ENCODE peak calls at places on chromosomes 5 and 9, in ten cellular contexts. One of them, this sample, is unnamed.

GRCh38 chr9:27865031-27865438 is 291.8 kb upstream of the C9orf72 start:
- DNase-seq in NCI-H1436 treated with DMSO at 0.1 percent for 48 hours: peak
- DNase-seq in brain microvascular endothelial cell: peak
- DNase-seq in OCI-LY7: no peak
- DNase-seq in AG10803: peak
- DNase-seq in activated CD4-positive, alpha-beta memory T cell treated with anti-CD3 and anti-CD28 coated beads, Interleukin-2, amount 10 ng/mL, durations not matched to agents 7 days and 5 days: no peak
- DNase-seq in anterior cingulate cortex: no peak
- DNase-seq in SIG-M5: no peak
- DNase-seq in RPMI7951: no peak
- DNase-seq in stimulated activated CD4-positive, alpha-beta T cell treated with anti-CD3 and anti-CD28 coated beads, TNF-alpha, amount 100 ng/mL, for 24 hours: no peak
- DNase-seq in this sample: no peak

GRCh38 chr9:136111910-136112309 is 6.8 kb downstream of the TMEM250 start:
- DNase-seq in OCI-LY7: no peak
- DNase-seq in SIG-M5: no peak
- DNase-seq in brain microvascular endothelial cell: no peak
- DNase-seq in anterior cingulate cortex: no peak
- DNase-seq in NCI-H1436 treated with DMSO at 0.1 percent for 48 hours: no peak
- DNase-seq in activated CD4-positive, alpha-beta memory T cell treated with anti-CD3 and anti-CD28 coated beads, Interleukin-2, amount 10 ng/mL, durations not matched to agents 7 days and 5 days: no peak
- DNase-seq in stimulated activated CD4-positive, alpha-beta T cell treated with anti-CD3 and anti-CD28 coated beads, TNF-alpha, amount 100 ng/mL, for 24 hours: no peak
- DNase-seq in AG10803: no peak
- DNase-seq in RPMI7951: no peak
- DNase-seq in this sample: no peak

GRCh38 chr5:10018670-10019069 is 231.0 kb downstream of the ATPSCKMT start:
- DNase-seq in OCI-LY7: no peak
- DNase-seq in SIG-M5: no peak
- DNase-seq in NCI-H1436 treated with DMSO at 0.1 percent for 48 hours: no peak
- DNase-seq in stimulated activated CD4-positive, alpha-beta T cell treated with anti-CD3 and anti-CD28 coated beads, TNF-alpha, amount 100 ng/mL, for 24 hours: no peak
- DNase-seq in AG10803: peak
- DNase-seq in brain microvascular endothelial cell: peak
- DNase-seq in anterior cingulate cortex: no peak
- DNase-seq in activated CD4-positive, alpha-beta memory T cell treated with anti-CD3 and anti-CD28 coated beads, Interleukin-2, amount 10 ng/mL, durations not matched to agents 7 days and 5 days: no peak
- DNase-seq in RPMI7951: peak
- DNase-seq in this sample: no peak

GRCh38 chr5:126363658-126364057 is 59.6 kb upstream of the GRAMD2B start:
- DNase-seq in RPMI7951: peak
- DNase-seq in brain microvascular endothelial cell: no peak
- DNase-seq in OCI-LY7: no peak
- DNase-seq in anterior cingulate cortex: no peak
- DNase-seq in AG10803: peak
- DNase-seq in stimulated activated CD4-positive, alpha-beta T cell treated with anti-CD3 and anti-CD28 coated beads, TNF-alpha, amount 100 ng/mL, for 24 hours: no peak
- DNase-seq in NCI-H1436 treated with DMSO at 0.1 percent for 48 hours: no peak
- DNase-seq in SIG-M5: peak
- DNase-seq in activated CD4-positive, alpha-beta memory T cell treated with anti-CD3 and anti-CD28 coated beads, Interleukin-2, amount 10 ng/mL, durations not matched to agents 7 days and 5 days: no peak
- DNase-seq in this sample: no peak

GRCh38 chr9:136286987-136287379 is 16.9 kb downstream of the CCDC187 start:
- DNase-seq in brain microvascular endothelial cell: no peak
- DNase-seq in SIG-M5: no peak
- DNase-seq in stimulated activated CD4-positive, alpha-beta T cell treated with anti-CD3 and anti-CD28 coated beads, TNF-alpha, amount 100 ng/mL, for 24 hours: no peak
- DNase-seq in AG10803: no peak
- DNase-seq in NCI-H1436 treated with DMSO at 0.1 percent for 48 hours: no peak
- DNase-seq in activated CD4-positive, alpha-beta memory T cell treated with anti-CD3 and anti-CD28 coated beads, Interleukin-2, amount 10 ng/mL, durations not matched to agents 7 days and 5 days: no peak
- DNase-seq in RPMI7951: no peak
- DNase-seq in OCI-LY7: no peak
- DNase-seq in anterior cingulate cortex: no peak
- DNase-seq in this sample: no peak

GRCh38 chr5:73997936-73998335 is 371.9 kb downstream of the ARHGEF28 start:
- DNase-seq in NCI-H1436 treated with DMSO at 0.1 percent for 48 hours: no peak
- DNase-seq in OCI-LY7: no peak
- DNase-seq in RPMI7951: no peak
- DNase-seq in AG10803: peak
- DNase-seq in SIG-M5: no peak
- DNase-seq in activated CD4-positive, alpha-beta memory T cell treated with anti-CD3 and anti-CD28 coated beads, Interleukin-2, amount 10 ng/mL, durations not matched to agents 7 days and 5 days: no peak
- DNase-seq in brain microvascular endothelial cell: peak
- DNase-seq in anterior cingulate cortex: no peak
- DNase-seq in stimulated activated CD4-positive, alpha-beta T cell treated with anti-CD3 and anti-CD28 coated beads, TNF-alpha, amount 100 ng/mL, for 24 hours: no peak
- DNase-seq in this sample: no peak

GRCh38 chr5:66178799-66179198 is 34.7 kb downstream of the SREK1 start:
- DNase-seq in AG10803: no peak
- DNase-seq in anterior cingulate cortex: no peak
- DNase-seq in NCI-H1436 treated with DMSO at 0.1 percent for 48 hours: no peak
- DNase-seq in activated CD4-positive, alpha-beta memory T cell treated with anti-CD3 and anti-CD28 coated beads, Interleukin-2, amount 10 ng/mL, durations not matched to agents 7 days and 5 days: no peak
- DNase-seq in RPMI7951: no peak
- DNase-seq in OCI-LY7: no peak
- DNase-seq in stimulated activated CD4-positive, alpha-beta T cell treated with anti-CD3 and anti-CD28 coated beads, TNF-alpha, amount 100 ng/mL, for 24 hours: no peak
- DNase-seq in SIG-M5: no peak
- DNase-seq in brain microvascular endothelial cell: no peak
- DNase-seq in this sample: no peak

GRCh38 chr5:160230686-160231527 is 1.6 kb downstream of the FABP6 start:
- DNase-seq in RPMI7951: peak
- DNase-seq in brain microvascular endothelial cell: peak
- DNase-seq in anterior cingulate cortex: no peak
- DNase-seq in SIG-M5: no peak
- DNase-seq in NCI-H1436 treated with DMSO at 0.1 percent for 48 hours: no peak
- DNase-seq in AG10803: peak
- DNase-seq in stimulated activated CD4-positive, alpha-beta T cell treated with anti-CD3 and anti-CD28 coated beads, TNF-alpha, amount 100 ng/mL, for 24 hours: no peak
- DNase-seq in activated CD4-positive, alpha-beta memory T cell treated with anti-CD3 and anti-CD28 coated beads, Interleukin-2, amount 10 ng/mL, durations not matched to agents 7 days and 5 days: peak
- DNase-seq in OCI-LY7: no peak
- DNase-seq in this sample: no peak

GRCh38 chr5:172444626-172445365 is 9.5 kb downstream of the SH3PXD2B start:
- DNase-seq in OCI-LY7: no peak
- DNase-seq in AG10803: no peak
- DNase-seq in RPMI7951: no peak
- DNase-seq in brain microvascular endothelial cell: no peak
- DNase-seq in NCI-H1436 treated with DMSO at 0.1 percent for 48 hours: no peak
- DNase-seq in activated CD4-positive, alpha-beta memory T cell treated with anti-CD3 and anti-CD28 coated beads, Interleukin-2, amount 10 ng/mL, durations not matched to agents 7 days and 5 days: no peak
- DNase-seq in SIG-M5: no peak
- DNase-seq in anterior cingulate cortex: no peak
- DNase-seq in stimulated activated CD4-positive, alpha-beta T cell treated with anti-CD3 and anti-CD28 coated beads, TNF-alpha, amount 100 ng/mL, for 24 hours: no peak
- DNase-seq in this sample: no peak

This sample was measured in HL-60.